ENCODE peak calls at places on chromosomes 12 and 14, in four cellular contexts. One of them, this sample, is unnamed.

GRCh38 chr12:98228619-98229538 is 286.5 kb upstream of the TMPO start:
- DNase-seq in SK-N-SH: no peak
- DNase-seq in pancreas: no peak
- DNase-seq in cardiac fibroblast: no peak
- DNase-seq in this sample: no peak

GRCh38 chr12:26125451-26126339 is 858 bp upstream of the BHLHE41 start:
- DNase-seq in SK-N-SH: peak
- DNase-seq in pancreas: peak
- DNase-seq in cardiac fibroblast: peak
- DNase-seq in this sample: peak

GRCh38 chr12:93164103-93164880 is 213.4 kb upstream of the NUDT4 start:
- DNase-seq in SK-N-SH: no peak
- DNase-seq in pancreas: no peak
- DNase-seq in cardiac fibroblast: peak
- DNase-seq in this sample: no peak

GRCh38 chr14:90299408-90299807 is 32.3 kb downstream of the NRDE2 start:
- DNase-seq in SK-N-SH: no peak
- DNase-seq in pancreas: no peak
- DNase-seq in cardiac fibroblast: no peak
- DNase-seq in this sample: no peak

GRCh38 chr12:48002179-48002601 is 2.1 kb downstream of the COL2A1 start:
- DNase-seq in SK-N-SH: peak
- DNase-seq in pancreas: no peak
- DNase-seq in cardiac fibroblast: peak
- DNase-seq in this sample: no peak

GRCh38 chr12:116613256-116613655 is 54.1 kb downstream of the MAP1LC3B2 start:
- DNase-seq in SK-N-SH: no peak
- DNase-seq in pancreas: no peak
- DNase-seq in cardiac fibroblast: no peak
- DNase-seq in this sample: no peak

GRCh38 chr14:60095781-60096450 is 4.2 kb downstream of the PCNX4 start:
- DNase-seq in SK-N-SH: no peak
- DNase-seq in pancreas: no peak
- DNase-seq in cardiac fibroblast: peak
- DNase-seq in this sample: no peak

GRCh38 chr14:103889313-103890051 is 38.8 kb upstream of the TDRD9 start:
- DNase-seq in SK-N-SH: peak
- DNase-seq in pancreas: no peak
- DNase-seq in cardiac fibroblast: peak
- DNase-seq in this sample: no peak

GRCh38 chr12:41108032-41108431 is 80.1 kb upstream of the PDZRN4 start:
- DNase-seq in SK-N-SH: no peak
- DNase-seq in pancreas: no peak
- DNase-seq in cardiac fibroblast: no peak
- DNase-seq in this sample: no peak

GRCh38 chr14:94038921-94039629 is 12.9 kb downstream of the OTUB2 start:
- DNase-seq in SK-N-SH: no peak
- DNase-seq in pancreas: no peak
- DNase-seq in cardiac fibroblast: no peak
- DNase-seq in this sample: no peak

GRCh38 chr14:96286251-96286650 is 30.2 kb downstream of the BDKRB1 start:
- DNase-seq in SK-N-SH: no peak
- DNase-seq in pancreas: no peak
- DNase-seq in cardiac fibroblast: no peak
- DNase-seq in this sample: no peak

GRCh38 chr12:94147377-94147990 is 893 bp upstream of the PLXNC1 start:
- DNase-seq in SK-N-SH: no peak
- DNase-seq in pancreas: no peak
- DNase-seq in cardiac fibroblast: no peak
- DNase-seq in this sample: peak

GRCh38 chr14:68444449-68445168 is 348.3 kb downstream of the ZFP36L1 start:
- DNase-seq in SK-N-SH: no peak
- DNase-seq in pancreas: peak
- DNase-seq in cardiac fibroblast: peak
- DNase-seq in this sample: no peak

GRCh38 chr14:65226824-65227604 is 124.7 kb upstream of the MAX start:
- DNase-seq in SK-N-SH: no peak
- DNase-seq in pancreas: peak
- DNase-seq in cardiac fibroblast: peak
- DNase-seq in this sample: no peak

GRCh38 chr14:64510127-64510808 is 5.7 kb downstream of the ZBTB1 start:
- DNase-seq in SK-N-SH: no peak
- DNase-seq in pancreas: no peak
- DNase-seq in cardiac fibroblast: no peak
- DNase-seq in this sample: no peak

GRCh38 chr12:115404761-115405470 is 720.9 kb upstream of the TBX3 start:
- DNase-seq in SK-N-SH: no peak
- DNase-seq in pancreas: no peak
- DNase-seq in cardiac fibroblast: peak
- DNase-seq in this sample: no peak

GRCh38 chr12:109134186-109134917 is 18.0 kb downstream of the ACACB start:
- DNase-seq in SK-N-SH: peak
- DNase-seq in pancreas: peak
- DNase-seq in cardiac fibroblast: peak
- DNase-seq in this sample: no peak

GRCh38 chr14:26170885-26171284 is 426.9 kb downstream of the NOVA1 start:
- DNase-seq in SK-N-SH: no peak
- DNase-seq in pancreas: no peak
- DNase-seq in cardiac fibroblast: no peak
- DNase-seq in this sample: no peak

GRCh38 chr12:65276923-65277322 is 1.6 kb upstream of the MSRB3 start:
- DNase-seq in SK-N-SH: no peak
- DNase-seq in pancreas: no peak
- DNase-seq in cardiac fibroblast: no peak
- DNase-seq in this sample: no peak

GRCh38 chr14:102323102-102323501 is 3.6 kb downstream of the ZNF839 start:
- DNase-seq in SK-N-SH: peak
- DNase-seq in pancreas: peak
- DNase-seq in cardiac fibroblast: peak
- DNase-seq in this sample: peak

GRCh38 chr14:104326848-104327247 is 188.5 kb downstream of the KIF26A start:
- DNase-seq in SK-N-SH: no peak
- DNase-seq in pancreas: no peak
- DNase-seq in cardiac fibroblast: no peak
- DNase-seq in this sample: no peak

GRCh38 chr14:106694638-106695393 is 1168.4 kb downstream of the TMEM121 start:
- DNase-seq in SK-N-SH: peak
- DNase-seq in pancreas: no peak
- DNase-seq in cardiac fibroblast: no peak
- DNase-seq in this sample: peak

GRCh38 chr14:64654072-64654899 is 49.9 kb upstream of the PLEKHG3 start:
- DNase-seq in SK-N-SH: no peak
- DNase-seq in pancreas: no peak
- DNase-seq in cardiac fibroblast: peak
- DNase-seq in this sample: peak

GRCh38 chr12:70403827-70404226 is 37.7 kb downstream of the KCNMB4 start:
- DNase-seq in SK-N-SH: no peak
- DNase-seq in pancreas: no peak
- DNase-seq in cardiac fibroblast: no peak
- DNase-seq in this sample: no peak

GRCh38 chr12:70398862-70399261 is 32.8 kb downstream of the KCNMB4 start:
- DNase-seq in SK-N-SH: no peak
- DNase-seq in pancreas: no peak
- DNase-seq in cardiac fibroblast: no peak
- DNase-seq in this sample: no peak

GRCh38 chr12:70399319-70399718 is 33.2 kb downstream of the KCNMB4 start:
- DNase-seq in SK-N-SH: no peak
- DNase-seq in pancreas: no peak
- DNase-seq in cardiac fibroblast: no peak
- DNase-seq in this sample: no peak

GRCh38 chr12:70400124-70400523 is 34.0 kb downstream of the KCNMB4 start:
- DNase-seq in SK-N-SH: no peak
- DNase-seq in pancreas: no peak
- DNase-seq in cardiac fibroblast: no peak
- DNase-seq in this sample: no peak

DNA sequence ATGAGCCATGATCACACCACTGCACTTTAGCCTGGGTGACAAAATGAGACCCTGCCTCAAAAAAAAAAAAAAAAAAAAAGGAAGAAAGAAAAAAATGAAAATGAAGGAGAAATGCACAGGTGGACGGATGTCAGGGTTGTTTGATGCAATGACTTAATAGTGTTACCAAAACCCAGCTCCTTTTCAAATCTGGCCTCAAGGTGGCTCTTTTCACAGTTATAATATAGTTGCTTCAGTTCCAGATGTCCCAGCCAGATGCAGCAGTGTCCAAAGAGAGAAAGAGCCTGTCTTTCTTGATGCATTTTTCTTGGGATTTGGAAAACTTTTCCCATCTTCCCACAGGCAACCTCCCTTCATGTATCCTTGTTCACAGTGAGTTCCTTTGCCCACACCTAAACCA is 36.5 kb downstream of the KCNMB4 start:
- DNase-seq in SK-N-SH: no peak
- DNase-seq in pancreas: no peak
- DNase-seq in cardiac fibroblast: no peak
- DNase-seq in this sample: no peak
- TF ChIP-seq CTCF in SK-N-SH: no peak
- TF ChIP-seq CTCF in pancreas: no peak
- TF ChIP-seq CTCF in cardiac fibroblast: no peak
- TF ChIP-seq CTCF in this sample: no peak

GRCh38 chr12:80701388-80701787 is 6.0 kb upstream of the MYF6 start:
- DNase-seq in SK-N-SH: no peak
- DNase-seq in pancreas: no peak
- DNase-seq in cardiac fibroblast: no peak
- DNase-seq in this sample: no peak
- H3K4me3 ChIP-seq in SK-N-SH: no peak
- H3K4me3 ChIP-seq in pancreas: no peak
- H3K4me3 ChIP-seq in cardiac fibroblast: no peak
- H3K4me3 ChIP-seq in this sample: no peak

DNA sequence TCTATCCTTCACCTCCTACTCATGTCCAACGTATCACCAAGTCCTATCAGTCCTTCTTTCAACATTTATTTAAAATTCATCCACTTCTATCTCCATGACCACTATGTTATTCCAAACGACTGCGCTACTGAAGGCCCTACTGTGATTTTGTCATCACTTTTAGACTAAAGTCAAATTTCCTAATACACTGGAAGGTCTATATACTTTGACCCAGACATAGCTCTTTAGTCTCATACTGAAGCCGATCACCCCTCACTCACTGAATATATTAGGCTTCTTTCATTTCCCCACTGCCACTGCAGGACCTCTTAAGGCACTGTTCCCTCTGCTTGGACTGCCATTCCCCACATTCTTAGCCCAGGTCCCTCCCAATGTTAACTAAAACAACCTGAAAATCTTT is 25.6 kb downstream of the SLC38A4 start:
- DNase-seq in SK-N-SH: no peak
- DNase-seq in pancreas: no peak
- DNase-seq in cardiac fibroblast: no peak
- DNase-seq in this sample: no peak
- TF ChIP-seq CTCF in SK-N-SH: no peak
- TF ChIP-seq CTCF in pancreas: no peak
- TF ChIP-seq CTCF in cardiac fibroblast: no peak
- TF ChIP-seq CTCF in this sample: no peak

DNA sequence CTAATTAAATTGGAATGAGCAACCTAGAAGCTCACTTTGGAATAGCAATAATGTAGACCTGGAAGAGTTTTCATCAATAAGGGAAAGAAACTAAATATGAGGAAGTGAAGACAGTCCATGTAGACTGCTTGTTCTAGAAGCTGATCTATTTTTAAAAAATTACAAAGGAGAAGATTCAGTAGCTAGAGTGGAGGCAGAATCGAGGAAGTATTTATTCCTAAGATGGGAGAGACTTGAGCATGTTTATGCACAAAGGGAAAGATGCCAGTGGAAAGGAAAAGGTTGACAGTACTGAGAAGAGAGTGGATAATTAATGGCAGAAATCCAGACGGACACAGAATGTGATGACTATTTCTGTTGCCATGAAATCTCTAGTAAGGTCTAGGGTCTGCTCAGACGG is 156.3 kb upstream of the PDE3A start:
- DNase-seq in SK-N-SH: no peak
- DNase-seq in pancreas: no peak
- DNase-seq in cardiac fibroblast: peak
- DNase-seq in this sample: no peak
- H3K4me3 ChIP-seq in SK-N-SH: no peak
- H3K4me3 ChIP-seq in pancreas: no peak
- H3K4me3 ChIP-seq in cardiac fibroblast: no peak
- H3K4me3 ChIP-seq in this sample: no peak

DNA sequence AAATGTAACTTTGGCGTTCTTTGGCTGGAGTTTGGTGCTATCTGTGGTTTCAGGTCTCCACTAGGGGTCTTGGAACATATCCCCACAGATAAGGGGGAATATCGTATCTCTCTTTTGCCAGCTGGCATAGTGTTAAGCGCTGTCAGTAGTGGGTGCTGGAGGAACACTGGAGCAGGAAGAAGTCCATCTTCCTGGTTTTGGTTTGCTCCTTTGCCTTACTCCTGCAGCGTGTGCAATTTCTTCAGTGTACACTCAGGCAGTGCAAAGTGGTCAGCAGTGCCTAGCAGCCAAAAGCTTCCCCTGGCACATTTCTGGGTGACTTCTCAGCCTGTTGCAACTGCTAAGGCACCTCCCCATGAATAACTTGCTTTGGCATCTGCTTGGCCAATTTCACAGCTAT is 11.7 kb upstream of the RIPK3 start:
- DNase-seq in SK-N-SH: no peak
- DNase-seq in pancreas: no peak
- DNase-seq in cardiac fibroblast: peak
- DNase-seq in this sample: no peak
- TF ChIP-seq CTCF in SK-N-SH: peak
- TF ChIP-seq CTCF in pancreas: no peak
- TF ChIP-seq CTCF in cardiac fibroblast: no peak
- TF ChIP-seq CTCF in this sample: no peak

GRCh38 chr12:57241556-57242310 is 9.3 kb downstream of the STAC3 start:
- DNase-seq in SK-N-SH: peak
- DNase-seq in pancreas: no peak
- DNase-seq in cardiac fibroblast: no peak
- DNase-seq in this sample: no peak
- H3K4me3 ChIP-seq in SK-N-SH: no peak
- H3K4me3 ChIP-seq in pancreas: no peak
- H3K4me3 ChIP-seq in cardiac fibroblast: peak
- H3K4me3 ChIP-seq in this sample: no peak

GRCh38 chr12:49969027-49969426 is 3.7 kb upstream of the AQP6 start:
- DNase-seq in SK-N-SH: peak
- DNase-seq in pancreas: no peak
- DNase-seq in cardiac fibroblast: no peak
- DNase-seq in this sample: no peak
- TF ChIP-seq CTCF in SK-N-SH: no peak
- TF ChIP-seq CTCF in pancreas: no peak
- TF ChIP-seq CTCF in cardiac fibroblast: no peak
- TF ChIP-seq CTCF in this sample: no peak

GRCh38 chr14:22476005-22476751 is 112.8 kb downstream of the DAD1 start:
- DNase-seq in SK-N-SH: no peak
- DNase-seq in pancreas: no peak
- DNase-seq in cardiac fibroblast: no peak
- DNase-seq in this sample: no peak
- H3K4me3 ChIP-seq in SK-N-SH: no peak
- H3K4me3 ChIP-seq in pancreas: no peak
- H3K4me3 ChIP-seq in cardiac fibroblast: no peak
- H3K4me3 ChIP-seq in this sample: no peak

This sample was measured in GM12865.